ENCODE peak calls at places on chromosome 10, in nine cellular contexts. N is tibial nerve, P is GM12865, L is ovary, V is neural progenitor cell, H is D721Med, W is AG09319, U is NB4, S is fibroblast of pulmonary artery. Z is an unnamed sample.

GRCh38 chr10:46992794-46993552 is 81.7 kb downstream of the PTPN20 start:
- DNase-seq in N (no peak), H (no peak), L (no peak), U (peak; percentile 63), P (peak; percentile 17), V (peak; percentile 42), W (peak; percentile 14), S (peak; percentile 53), Z (peak; percentile 38)

GRCh38 chr10:113171662-113172061 is 221.6 kb downstream of the TCF7L2 start:
- DNase-seq in W (no peak), H (no peak), L (no peak), V (no peak), U (no peak), P (no peak), N (no peak), S (no peak), Z (no peak)

GRCh38 chr10:97648557-97649404 is 8.3 kb downstream of the PI4K2A start:
- DNase-seq in W (peak; percentile 70), S (peak; percentile 87), H (no peak), V (no peak), N (no peak), P (peak; percentile 62), L (no peak), U (peak; percentile 48), Z (peak; percentile 78)

GRCh38 chr10:62690703-62691102 is 113.8 kb upstream of the ADO start:
- DNase-seq in V (peak; percentile 8), N (no peak), P (peak; percentile 39), L (no peak), H (no peak), S (no peak), U (peak; percentile 16), W (no peak), Z (no peak)

GRCh38 chr10:42989481-42989921 is 87.4 kb upstream of the RET start:
- DNase-seq in V (no peak), S (no peak), L (peak; percentile 8), H (no peak), P (no peak), N (no peak), U (peak; percentile 24), W (no peak), Z (no peak)

GRCh38 chr10:128068398-128069285 is 57.6 kb downstream of the MKI67 start:
- DNase-seq in H (no peak), S (no peak), W (no peak), N (peak; percentile 9), U (no peak), P (no peak), V (no peak), L (no peak), Z (no peak)

GRCh38 chr10:122786269-122786668 is 59.4 kb downstream of the CUZD1 start:
- DNase-seq in L (no peak), S (peak; percentile 24), V (peak; percentile 87), W (no peak), P (peak; percentile 20), N (no peak), H (no peak), U (peak; percentile 55), Z (peak; percentile 65)

GRCh38 chr10:96043895-96044580 is 655 bp downstream of the CCNJ start:
- DNase-seq in N (no peak), H (peak; percentile 29), V (peak; percentile 71), U (peak; percentile 85), W (no peak), S (peak; percentile 32), P (peak; percentile 62), L (peak; percentile 64), Z (peak; percentile 51)

GRCh38 chr10:86105640-86106039 is 261.0 kb downstream of the GRID1 start:
- DNase-seq in P (no peak), U (no peak), W (no peak), H (no peak), L (no peak), N (no peak), V (no peak), S (no peak), Z (no peak)

GRCh38 chr10:88114368-88114767 is 250.9 kb downstream of the PTEN start:
- DNase-seq in U (peak; percentile 90), W (no peak), P (peak; percentile 92), V (peak; percentile 45), L (peak; percentile 35), S (peak; percentile 49), N (no peak), H (no peak), Z (peak; percentile 50)

GRCh38 chr10:119758448-119758847 is 32.6 kb downstream of the INPP5F start:
- DNase-seq in L (no peak), S (no peak), W (no peak), V (no peak), N (no peak), U (no peak), H (no peak), P (no peak), Z (no peak)

GRCh38 chr10:114766470-114766869 is 55.1 kb upstream of the FHIP2A start:
- DNase-seq in P (no peak), U (no peak), H (no peak), L (no peak), S (no peak), W (no peak), N (no peak), V (no peak), Z (no peak)

GRCh38 chr10:31871266-31871887 is 57.3 kb downstream of the ARHGAP12 start:
- DNase-seq in W (no peak), P (no peak), L (no peak), H (no peak), V (no peak), S (no peak), N (no peak), U (no peak), Z (no peak)

GRCh38 chr10:87038786-87039185 is 18.7 kb downstream of the FAM25A start:
- DNase-seq in L (no peak), N (no peak), P (no peak), V (no peak), W (no peak), H (no peak), S (no peak), U (peak; percentile 16), Z (peak; percentile 93)

GRCh38 chr10:117553171-117553814 is 10.7 kb downstream of the EMX2 start:
- DNase-seq in S (no peak), P (no peak), H (no peak), W (no peak), L (peak; percentile 60), N (no peak), V (peak; percentile 77), U (no peak), Z (no peak)

GRCh38 chr10:76033457-76034196 is 602.2 kb downstream of the LRMDA start:
- DNase-seq in N (no peak), L (peak; percentile 43), V (peak; percentile 38), H (no peak), S (no peak), P (peak; percentile 5), W (peak; percentile 31), U (peak; percentile 39), Z (no peak)
- TF ChIP-seq CTCF in N (no peak), L (no peak), V (peak; percentile 34), H (no peak), S (no peak), P (no peak), W (peak; percentile 43), U (no peak), Z (no peak)

DNA sequence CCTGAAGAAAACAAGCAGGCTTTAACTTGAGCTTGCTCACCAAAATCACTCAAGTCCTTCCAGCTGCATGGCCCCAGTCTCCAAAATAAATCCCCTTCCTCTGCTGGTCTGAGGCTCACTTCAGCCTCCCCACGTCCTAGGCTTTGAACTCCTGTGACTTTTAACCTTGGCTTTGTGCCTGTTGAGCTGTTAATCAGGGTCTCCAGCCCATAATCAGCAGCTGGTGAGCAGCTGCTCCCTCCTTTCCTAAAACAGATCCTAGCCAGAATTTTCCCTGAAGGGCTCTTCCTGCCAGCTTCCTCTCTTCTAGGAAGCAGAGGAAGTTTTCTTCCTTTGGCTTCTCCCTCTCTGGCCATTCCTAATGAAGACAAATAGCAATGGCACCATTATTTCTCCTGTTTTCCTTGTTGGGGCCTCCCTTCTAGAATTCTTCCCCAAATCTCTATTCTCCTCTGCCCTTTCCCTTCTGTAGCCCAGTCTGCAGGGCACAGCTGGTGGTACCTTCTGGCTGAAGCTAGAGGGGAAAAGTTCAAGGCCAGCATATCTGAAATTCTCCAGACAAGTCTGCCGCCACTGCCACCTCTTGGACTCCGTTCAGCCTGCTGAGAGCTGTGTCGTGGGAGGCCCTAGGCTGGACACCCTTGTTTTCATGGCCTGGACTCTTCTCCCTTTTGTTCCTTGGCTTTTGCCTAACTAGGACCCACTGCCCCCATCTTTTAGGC is 152.1 kb downstream of the NOC3L start:
- DNase-seq in P (no peak), S (no peak), U (no peak), W (no peak), N (no peak), L (peak; percentile 49), V (no peak), H (no peak), Z (no peak)
- TF ChIP-seq CTCF in P (no peak), S (no peak), U (no peak), W (no peak), N (no peak), L (no peak), V (no peak), H (no peak), Z (no peak)

DNA sequence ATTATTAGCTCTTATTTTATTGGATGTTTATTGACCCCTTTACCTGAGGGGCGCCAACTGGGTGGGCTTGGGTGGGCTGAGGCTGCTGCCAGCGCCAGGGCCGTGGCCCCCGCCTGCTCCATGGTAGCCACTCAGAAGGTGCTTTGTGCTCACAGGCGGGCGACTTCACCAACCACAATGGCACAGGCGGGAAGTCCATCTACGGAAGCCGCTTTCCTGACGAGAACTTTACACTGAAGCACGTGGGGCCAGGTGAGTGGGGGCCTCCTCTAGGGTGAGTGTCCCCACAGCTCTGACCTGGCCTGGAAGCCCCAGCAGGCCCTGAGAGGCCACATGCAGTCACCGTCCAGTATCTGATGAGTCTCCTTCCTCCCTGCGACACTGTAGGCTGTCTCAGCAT is 4.1 kb downstream of the PPIF start:
- DNase-seq in N (no peak), V (no peak), L (no peak), U (no peak), P (no peak), H (no peak), W (no peak), S (no peak), Z (no peak)
- TF ChIP-seq CTCF in N (no peak), V (no peak), L (no peak), U (no peak), P (no peak), H (no peak), W (no peak), S (no peak), Z (no peak)

GRCh38 chr10:16788778-16789177 is 28.4 kb downstream of the RSU1 start:
- DNase-seq in V (no peak), U (no peak), N (no peak), H (no peak), P (no peak), W (no peak), L (no peak), S (no peak), Z (no peak)

GRCh38 chr10:16788125-16788524 is 29.1 kb downstream of the RSU1 start:
- DNase-seq in S (no peak), U (no peak), L (no peak), P (no peak), V (no peak), H (no peak), W (no peak), N (no peak), Z (no peak)

GRCh38 chr10:16789765-16790164 is 27.5 kb downstream of the RSU1 start:
- DNase-seq in U (no peak), H (no peak), L (no peak), P (no peak), N (no peak), V (no peak), W (no peak), S (no peak), Z (no peak)

GRCh38 chr10:16789266-16789665 is 28.0 kb downstream of the RSU1 start:
- DNase-seq in V (peak; percentile 12), S (no peak), W (no peak), L (no peak), P (no peak), N (no peak), U (no peak), H (no peak), Z (no peak)

GRCh38 chr10:16787361-16787791 is 29.8 kb downstream of the RSU1 start:
- DNase-seq in W (no peak), H (no peak), U (no peak), N (no peak), V (no peak), P (peak; percentile 46), S (no peak), L (no peak), Z (no peak)
- TF ChIP-seq CTCF in W (no peak), H (no peak), U (no peak), N (no peak), V (no peak), P (no peak), S (no peak), L (no peak), Z (no peak)

Z was measured in MCF 10A.